ENCODE peak calls at places on chromosomes 13 and 19, in seven cellular contexts. K, M, E, N, U, V and S are unnamed samples.

GRCh38 chr13:106291006-106291405 is 244.5 kb downstream of the EFNB2 start:
- DNase-seq in K (no peak), M (no peak), E (no peak), N (no peak), U (no peak), V (no peak), S (peak; percentile 62)

GRCh38 chr13:20402881-20403280 is 122.8 kb downstream of the CRYL1 start:
- DNase-seq in K (no peak), M (no peak), E (no peak), N (no peak), U (no peak), V (no peak), S (no peak)

GRCh38 chr19:19490247-19490968 is 24.9 kb downstream of the TSSK6 start:
- DNase-seq in K (peak; percentile 79), M (peak; percentile 30), E (peak; percentile 42), N (peak; percentile 79), U (peak; percentile 69), V (peak; percentile 77), S (peak; percentile 65)

GRCh38 chr19:7515471-7516226 is at the start of gene ZNF358:
- DNase-seq in K (peak; percentile 43), M (peak; percentile 37), E (no peak), N (peak; percentile 56), U (no peak), V (peak; percentile 51), S (no peak)

GRCh38 chr19:6239401-6239844 is 40.4 kb downstream of the MLLT1 start:
- DNase-seq in K (no peak), M (no peak), E (no peak), N (no peak), U (no peak), V (no peak), S (no peak)

GRCh38 chr19:4304509-4305252 is at the start of gene FSD1:
- DNase-seq in K (peak; percentile 63), M (no peak), E (no peak), N (peak; percentile 53), U (peak; percentile 52), V (peak; percentile 74), S (no peak)

GRCh38 chr19:1445185-1445931 is 4.6 kb upstream of the APC2 start:
- DNase-seq in K (peak; percentile 82), M (peak; percentile 52), E (no peak), N (peak; percentile 67), U (peak; percentile 62), V (peak; percentile 80), S (peak; percentile 64)

GRCh38 chr13:49584771-49585182 is 581 bp downstream of the RCBTB1 start:
- DNase-seq in K (no peak), M (no peak), E (no peak), N (peak; percentile 7), U (no peak), V (no peak), S (no peak)

GRCh38 chr13:59834801-59835200 is 328.9 kb downstream of the DIAPH3 start:
- DNase-seq in K (no peak), M (no peak), E (no peak), N (no peak), U (no peak), V (no peak), S (no peak)